ENCODE peak calls at places on chromosome X, in nine cellular contexts. X is MM.1S; U is T-helper 9 cell; D is IMR-90; T is AG10803; E is mammary epithelial cell; Z is upper lobe of right lung; V is stimulated activated CD4-positive, alpha-beta T cell treated with anti-CD3 and anti-CD28 coated beads, TNF-alpha, amount 100 ng/mL, for 4 hours; S is esophagus squamous epithelium. M is an unnamed sample.

GRCh38 chrX:133005038-133005437 is 46.6 kb upstream of the HS6ST2 start:
- DNase-seq in X (peak), U (no peak), D (peak), T (peak), E (peak), Z (no peak), V (no peak), S (no peak), M (no peak)

GRCh38 chrX:153671589-153672530 is 1.8 kb downstream of the PNCK start:
- DNase-seq in X (no peak), U (no peak), D (no peak), T (no peak), E (no peak), Z (no peak), V (no peak), S (no peak), M (no peak)

GRCh38 chrX:10360121-10360520 is 203.3 kb downstream of the CLCN4 start:
- DNase-seq in X (no peak), U (no peak), D (peak), T (peak), E (no peak), Z (no peak), V (no peak), S (no peak), M (peak)

GRCh38 chrX:1341531-1342179 is 5.1 kb downstream of the IL3RA start:
- DNase-seq in X (no peak), U (no peak), D (no peak), T (no peak), E (no peak), Z (no peak), V (no peak), S (no peak), M (no peak)

GRCh38 chrX:118724352-118724751 is 3.1 kb upstream of the IL13RA1 start:
- DNase-seq in X (no peak), U (no peak), D (no peak), T (no peak), E (no peak), Z (no peak), V (no peak), S (no peak), M (no peak)

GRCh38 chrX:65744965-65745364 is 77.5 kb downstream of the MSN start:
- DNase-seq in X (no peak), U (no peak), D (peak), T (peak), E (peak), Z (no peak), V (no peak), S (no peak), M (no peak)

GRCh38 chrX:154749856-154750255 is 1.0 kb downstream of the GAB3 start:
- DNase-seq in X (no peak), U (no peak), D (no peak), T (no peak), E (no peak), Z (no peak), V (no peak), S (no peak), M (no peak)

GRCh38 chrX:136219893-136220292 is 31.3 kb downstream of the MAP7D3 start:
- DNase-seq in X (no peak), U (no peak), D (no peak), T (no peak), E (no peak), Z (no peak), V (no peak), S (no peak), M (no peak)

GRCh38 chrX:15645266-15645665 is 19.3 kb downstream of the CLTRN start:
- DNase-seq in X (no peak), U (no peak), D (no peak), T (no peak), E (no peak), Z (no peak), V (no peak), S (no peak), M (no peak)

GRCh38 chrX:22389544-22390243 is 117.0 kb downstream of the CBLL2 start:
- DNase-seq in X (no peak), U (no peak), D (peak), T (peak), E (peak), Z (no peak), V (no peak), S (no peak), M (no peak)

GRCh38 chrX:131778269-131779218 is 234.7 kb downstream of the OR13H1 start:
- DNase-seq in X (peak), U (peak), D (peak), T (no peak), E (peak), Z (no peak), V (no peak), S (peak), M (no peak)

GRCh38 chrX:153732406-153732805 is 7.8 kb downstream of the ABCD1 start:
- DNase-seq in X (no peak), U (no peak), D (no peak), T (no peak), E (peak), Z (no peak), V (no peak), S (no peak), M (no peak)

GRCh38 chrX:12349201-12349600 is 210.9 kb downstream of the FRMPD4 start:
- DNase-seq in X (no peak), U (no peak), D (no peak), T (no peak), E (no peak), Z (no peak), V (no peak), S (no peak), M (no peak)

GRCh38 chrX:102546818-102547493 is 30.4 kb upstream of the TMSB15A start:
- DNase-seq in X (no peak), U (no peak), D (no peak), T (no peak), E (no peak), Z (no peak), V (no peak), S (no peak), M (no peak)

GRCh38 chrX:45758738-45759397 is 558.2 kb upstream of the DIPK2B start:
- DNase-seq in X (peak), U (no peak), D (peak), T (peak), E (peak), Z (no peak), V (no peak), S (no peak), M (no peak)

GRCh38 chrX:115561605-115562491 is 874 bp downstream of the PLS3 start:
- DNase-seq in X (no peak), U (no peak), D (peak), T (peak), E (peak), Z (peak), V (no peak), S (no peak), M (peak)

GRCh38 chrX:115972717-115973116 is 197.8 kb upstream of the AGTR2 start:
- DNase-seq in X (no peak), U (no peak), D (no peak), T (no peak), E (no peak), Z (no peak), V (no peak), S (no peak), M (no peak)

GRCh38 chrX:133495464-133496391 is 80.4 kb upstream of the GPC4 start:
- DNase-seq in X (no peak), U (no peak), D (peak), T (peak), E (no peak), Z (no peak), V (no peak), S (no peak), M (peak)

GRCh38 chrX:32741910-32742309 is 469.4 kb downstream of the DMD start:
- DNase-seq in X (no peak), U (no peak), D (no peak), T (no peak), E (no peak), Z (no peak), V (no peak), S (no peak), M (no peak)

GRCh38 chrX:122835886-122836285 is 348.2 kb upstream of the GRIA3 start:
- DNase-seq in X (no peak), U (no peak), D (no peak), T (no peak), E (no peak), Z (no peak), V (no peak), S (no peak), M (no peak)

M was measured in putamen.